ENCODE peak calls at places on chromosomes 13 and 19, in five cellular contexts. B is neuronal stem cell, W is mammary epithelial cell, I is left lung, J is pancreas. O is an unnamed sample. For H3K27me3, the result is how much of the 10 kb centered on the place peaks cover.

GRCh38 chr13:63455938-63456337 is 2040.3 kb upstream of the PCDH20 start:
- DNase-seq in B (no peak), J (no peak), I (no peak), W (no peak), O (no peak)

GRCh38 chr19:13234518-13234917 is 84.3 kb downstream of the IER2 start:
- DNase-seq in B (no peak), J (peak), W (no peak), I (no peak), O (peak)

GRCh38 chr13:33119886-33120543 is 103.8 kb downstream of the KL start:
- DNase-seq in B (no peak), I (no peak), J (no peak), W (peak), O (no peak)

GRCh38 chr19:32436692-32437091 is 31.1 kb downstream of the DPY19L3 start:
- DNase-seq in B (no peak), W (no peak), I (no peak), J (no peak), O (no peak)

GRCh38 chr13:89925107-89925506 is 1422.4 kb upstream of the MIR17HG start:
- DNase-seq in B (peak), W (peak), I (no peak), J (no peak), O (no peak)

GRCh38 chr13:35785563-35786327 is 309.3 kb upstream of the MAB21L1 start:
- DNase-seq in W (no peak), J (no peak), B (no peak), I (no peak), O (no peak)

GRCh38 chr13:25652764-25653163 is 281.0 kb downstream of the ATP8A2 start:
- DNase-seq in B (no peak), W (no peak), I (no peak), J (no peak), O (no peak)

GRCh38 chr13:78029891-78030290 is 111.3 kb upstream of the EDNRB start:
- DNase-seq in I (no peak), W (no peak), J (no peak), B (no peak), O (no peak)

GRCh38 chr13:67772807-67773453 is 542.8 kb upstream of the PCDH9 start:
- DNase-seq in W (no peak), J (no peak), I (peak), B (no peak), O (no peak)

GRCh38 chr19:53977991-53978731 is 13.3 kb upstream of the CACNG6 start:
- DNase-seq in J (peak), W (peak), B (peak), I (no peak), O (no peak)

GRCh38 chr19:53981408-53981998 is 9.9 kb upstream of the CACNG6 start:
- DNase-seq in J (no peak), W (no peak), I (no peak), B (no peak), O (no peak)

GRCh38 chr19:53980553-53981407 is 10.7 kb upstream of the CACNG6 start:
- DNase-seq in B (no peak), W (peak), I (no peak), J (no peak), O (no peak)

GRCh38 chr19:53977429-53977990 is 13.9 kb upstream of the CACNG6 start:
- DNase-seq in I (no peak), B (peak), W (peak), J (peak), O (peak)

GRCh38 chr19:53978975-53979801 is 12.2 kb upstream of the CACNG6 start:
- DNase-seq in B (no peak), W (no peak), J (no peak), I (no peak), O (no peak)
- H3K27me3 ChIP-seq in B (under half), W (under half), J (under half), I (under half), O (under half)

GRCh38 chr19:57974434-57974833 is at the start of gene C19orf18:
- DNase-seq in I (no peak), B (no peak), J (no peak), W (no peak), O (no peak)
- H3K27me3 ChIP-seq in I (under half), B (under half), J (under half), W (under half), O (under half)

GRCh38 chr13:94661396-94661795 is 50.9 kb downstream of the SOX21 start:
- DNase-seq in W (no peak), I (no peak), B (no peak), J (no peak), O (no peak)

GRCh38 chr13:94664889-94665288 is 47.5 kb downstream of the SOX21 start:
- DNase-seq in I (no peak), J (no peak), W (no peak), B (no peak), O (no peak)

GRCh38 chr13:94660695-94661324 is 51.5 kb downstream of the SOX21 start:
- DNase-seq in W (no peak), B (no peak), I (no peak), J (no peak), O (no peak)

GRCh38 chr13:94658926-94659649 is 53.3 kb downstream of the SOX21 start:
- DNase-seq in W (peak), J (no peak), I (no peak), B (no peak), O (no peak)

DNA sequence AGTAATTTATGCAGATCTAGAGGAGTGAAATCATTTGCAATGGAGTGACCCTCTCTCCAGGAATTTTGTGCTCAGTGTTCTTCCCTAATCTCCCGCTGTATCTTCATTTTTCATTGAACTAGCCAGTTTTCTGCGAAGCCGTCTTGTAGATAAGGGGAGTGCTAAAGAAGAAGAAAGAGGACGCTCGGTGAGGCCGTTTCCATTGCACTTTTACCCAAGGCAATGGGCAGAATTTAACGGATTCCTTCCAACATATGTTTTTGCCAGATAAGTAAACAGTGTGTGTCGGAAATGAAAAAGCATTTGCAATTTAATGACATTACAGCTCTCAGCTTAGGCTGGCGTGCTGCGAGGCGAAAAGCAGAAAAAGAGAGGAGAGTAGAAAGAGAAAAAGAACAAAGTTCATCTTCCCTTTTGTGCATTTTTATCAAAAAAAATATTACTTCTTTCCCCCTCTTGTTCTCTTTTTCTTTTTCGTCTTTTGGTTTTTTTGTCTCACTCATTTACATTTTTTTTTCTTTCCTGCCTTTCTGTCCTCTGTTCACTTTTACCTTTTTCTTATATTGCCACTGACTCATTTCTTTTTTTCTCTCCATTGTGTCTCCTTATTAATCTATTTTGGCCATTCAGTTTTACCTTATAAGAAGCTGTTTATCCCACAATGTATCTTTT is 49.9 kb downstream of the SOX21 start:
- DNase-seq in W (no peak), B (no peak), I (no peak), J (no peak), O (no peak)
- H3K27me3 ChIP-seq in W (under half), B (under half), I (under half), J (under half), O (under half)

GRCh38 chr13:109123971-109124370 is 494.6 kb downstream of the MYO16 start:
- DNase-seq in I (no peak), W (no peak), J (no peak), B (no peak), O (no peak)
- H3K27me3 ChIP-seq in I (under half), W (under half), J (under half), B (under half), O (under half)

DNA sequence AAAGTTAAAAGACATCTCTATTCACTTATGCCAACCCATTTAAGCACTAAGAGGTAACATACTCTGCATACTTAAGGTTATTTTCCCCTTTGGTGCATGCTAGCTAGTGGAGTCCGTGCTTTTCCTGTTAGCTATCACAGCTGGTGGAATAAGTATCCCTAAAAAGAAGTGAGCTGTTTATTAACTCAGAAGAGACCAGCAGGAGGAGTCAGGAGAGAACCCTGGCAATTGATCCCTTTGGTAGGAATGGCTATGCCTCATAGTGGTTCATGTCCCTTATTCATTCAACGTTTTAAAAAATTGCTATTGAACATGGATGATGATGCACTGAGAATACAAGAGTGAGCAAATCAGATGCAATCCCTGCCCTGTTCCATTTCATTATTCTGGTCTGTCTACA is 12.4 kb upstream of the NEK5 start:
- DNase-seq in J (no peak), W (no peak), I (no peak), B (no peak), O (no peak)
- H3K27me3 ChIP-seq in J (under half), W (under half), I (under half), B (under half), O (under half)

GRCh38 chr13:27790523-27790922 is 1.8 kb upstream of the GSX1 start:
- DNase-seq in B (no peak), W (no peak), J (no peak), I (no peak), O (no peak)

GRCh38 chr13:27788271-27788670 is 4.0 kb upstream of the GSX1 start:
- DNase-seq in J (no peak), W (no peak), I (no peak), B (no peak), O (no peak)

GRCh38 chr13:27789153-27789494 is 3.2 kb upstream of the GSX1 start:
- DNase-seq in J (no peak), B (no peak), W (no peak), I (no peak), O (no peak)

GRCh38 chr13:27791146-27791900 is 960 bp upstream of the GSX1 start:
- DNase-seq in B (no peak), I (no peak), W (no peak), J (no peak), O (no peak)

DNA sequence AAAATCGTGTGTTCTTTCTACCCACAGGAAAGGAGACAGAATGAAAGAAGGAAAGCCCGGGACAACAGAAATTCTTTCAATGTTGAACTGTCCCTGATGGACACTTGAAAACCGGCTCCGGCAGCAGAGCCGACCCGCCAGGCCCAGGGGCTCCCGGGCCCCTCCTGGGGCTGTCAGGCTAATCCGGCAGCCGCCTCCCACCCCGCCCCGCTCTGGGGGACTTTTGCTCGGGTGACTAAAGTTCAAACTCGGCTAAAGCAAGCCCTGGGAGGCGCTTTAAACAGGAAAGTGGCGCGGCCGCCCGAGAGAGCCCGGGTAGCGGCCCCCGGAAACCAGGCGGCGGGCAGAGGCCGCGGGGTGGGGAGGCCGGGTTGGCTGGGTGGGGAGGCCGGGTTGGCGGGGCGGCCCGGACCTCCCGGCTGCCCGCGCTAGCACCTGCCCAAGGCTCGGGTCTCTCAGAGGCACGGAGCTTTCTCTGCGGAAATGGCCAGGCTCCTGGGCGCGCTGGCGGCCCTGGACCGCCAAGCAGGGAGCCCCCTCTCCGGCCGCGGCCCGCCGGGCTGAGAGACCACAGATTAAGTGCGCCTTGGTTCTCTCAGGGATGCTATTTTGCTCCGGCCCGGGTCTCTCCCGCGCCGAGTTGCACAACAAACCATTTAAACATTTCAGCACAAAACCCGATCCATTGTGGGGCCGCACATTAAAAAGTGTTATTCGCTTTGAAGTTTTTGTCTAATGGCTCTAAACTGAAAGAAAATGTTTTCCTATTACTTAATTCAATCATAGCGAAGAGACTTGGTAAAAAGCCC is 2.6 kb upstream of the GSX1 start:
- DNase-seq in W (no peak), I (peak), J (no peak), B (no peak), O (no peak)
- H3K27me3 ChIP-seq in W (half or more), I (half or more), J (half or more), B (under half), O (under half)

DNA sequence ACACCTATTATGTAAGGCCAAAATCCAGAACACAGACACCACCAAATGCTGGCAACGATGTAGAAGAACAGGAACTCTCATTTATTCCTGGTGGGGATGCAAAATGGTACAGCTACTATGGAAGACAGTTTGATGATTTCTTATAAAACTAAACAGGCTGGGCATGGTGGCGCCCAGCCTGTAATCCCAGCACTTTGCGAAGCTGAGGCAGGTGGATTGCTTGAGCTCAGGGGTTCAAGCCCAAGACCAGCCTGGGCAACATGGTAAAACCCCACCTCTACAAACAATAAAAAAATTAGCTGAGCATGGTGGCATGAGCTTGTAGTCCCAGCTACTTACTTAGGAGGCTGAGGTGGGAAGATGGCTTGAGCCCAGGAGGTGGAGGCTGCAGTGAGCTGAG is 98.3 kb downstream of the TUBA3C start:
- DNase-seq in J (no peak), W (no peak), I (peak), B (no peak), O (no peak)
- H3K27me3 ChIP-seq in J (under half), W (under half), I (under half), B (under half), O (under half)

GRCh38 chr13:112349681-112350080 is 26.5 kb upstream of the SPACA7 start:
- DNase-seq in J (no peak), I (no peak), W (no peak), B (no peak), O (no peak)
- H3K27me3 ChIP-seq in J (under half), I (under half), W (under half), B (under half), O (under half)

GRCh38 chr19:29194658-29195057 is 18.3 kb downstream of the UQCRFS1 start:
- DNase-seq in J (no peak), B (no peak), W (no peak), I (no peak), O (no peak)
- H3K27me3 ChIP-seq in J (under half), B (under half), W (under half), I (under half), O (under half)

GRCh38 chr19:494171-495046 is 1.9 kb upstream of the MADCAM1 start:
- DNase-seq in I (peak), B (no peak), J (no peak), W (no peak), O (no peak)

GRCh38 chr19:496333-496634 is at the start of gene MADCAM1:
- DNase-seq in W (no peak), J (no peak), I (peak), B (no peak), O (no peak)

GRCh38 chr19:497476-497860 is 1.2 kb downstream of the MADCAM1 start:
- DNase-seq in I (peak), J (no peak), B (no peak), W (no peak), O (no peak)

GRCh38 chr19:495047-495439 is 1.2 kb upstream of the MADCAM1 start:
- DNase-seq in B (no peak), I (peak), J (no peak), W (no peak), O (no peak)

GRCh38 chr19:495440-496332 is 600 bp upstream of the MADCAM1 start:
- DNase-seq in B (no peak), I (peak), J (no peak), W (no peak), O (peak)
- H3K27me3 ChIP-seq in B (under half), I (under half), J (under half), W (under half), O (under half)